ENCODE peak calls at places on chromosome 18, in four cellular contexts. J is endothelial cell of umbilical vein, C is GM23248, S is neural progenitor cell. L is an unnamed sample.

GRCh38 chr18:3062798-3063563 is 50.0 kb upstream of the LPIN2 start:
- DNase-seq in C (peak; percentile 36), S (peak; percentile 79), J (peak; percentile 46), L (peak; percentile 74)

GRCh38 chr18:51448949-51449348 is 251.5 kb upstream of the MEX3C start:
- DNase-seq in J (no peak), C (no peak), S (no peak), L (peak; percentile 37)

GRCh38 chr18:57154389-57154788 is 7.5 kb downstream of the BOD1L2 start:
- DNase-seq in J (no peak), S (no peak), C (no peak), L (no peak)

GRCh38 chr18:25332002-25332401 is 20.0 kb downstream of the ZNF521 start:
- DNase-seq in C (peak; percentile 49), J (no peak), S (no peak), L (no peak)

GRCh38 chr18:44781890-44782289 is 101.2 kb downstream of the SETBP1 start:
- DNase-seq in S (peak; percentile 28), J (peak; percentile 48), C (peak; percentile 78), L (no peak)

GRCh38 chr18:52615943-52616342 is 275.9 kb downstream of the DCC start:
- DNase-seq in J (no peak), S (no peak), C (no peak), L (no peak)

GRCh38 chr18:9673296-9674251 is 34.5 kb upstream of the RAB31 start:
- DNase-seq in S (peak; percentile 44), C (peak; percentile 85), J (peak; percentile 58), L (peak; percentile 82)

GRCh38 chr18:31657823-31658669 is 26.3 kb downstream of the B4GALT6 start:
- DNase-seq in S (no peak), C (no peak), J (no peak), L (peak; percentile 38)

GRCh38 chr18:49273201-49273880 is 187.1 kb downstream of the DYM start:
- DNase-seq in S (no peak), C (peak; percentile 12), J (no peak), L (no peak)

GRCh38 chr18:9868857-9869712 is 16.7 kb upstream of the TXNDC2 start:
- DNase-seq in S (no peak), C (no peak), J (no peak), L (no peak)

GRCh38 chr18:58578321-58578720 is 50.6 kb downstream of the ALPK2 start:
- DNase-seq in J (no peak), S (no peak), C (peak; percentile 41), L (no peak)

GRCh38 chr18:33914399-33914798 is 310.3 kb downstream of the NOL4 start:
- DNase-seq in S (no peak), C (no peak), J (no peak), L (no peak)

GRCh38 chr18:68714356-68714706 is 577 bp downstream of the TMX3 start:
- DNase-seq in C (no peak), S (peak; percentile 43), J (peak; percentile 55), L (peak; percentile 9)

GRCh38 chr18:74623047-74623816 is 25.6 kb downstream of the ZNF407 start:
- DNase-seq in J (peak; percentile 21), C (peak; percentile 56), S (peak; percentile 27), L (no peak)

GRCh38 chr18:45008694-45009372 is 328.1 kb downstream of the SETBP1 start:
- DNase-seq in S (no peak), J (no peak), C (no peak), L (peak; percentile 21)

GRCh38 chr18:58535340-58536186 is 93.3 kb downstream of the ALPK2 start:
- DNase-seq in C (peak; percentile 22), S (no peak), J (no peak), L (no peak)

GRCh38 chr18:24831871-24832665 is 371.6 kb downstream of the HRH4 start:
- DNase-seq in C (no peak), S (peak; percentile 57), J (peak; percentile 98), L (no peak)

GRCh38 chr18:69968073-69968472 is 20.4 kb upstream of the CD226 start:
- DNase-seq in C (no peak), J (no peak), S (no peak), L (no peak)

GRCh38 chr18:27750014-27750413 is 426.9 kb downstream of the CDH2 start:
- DNase-seq in J (peak; percentile 29), C (peak; percentile 66), S (peak; percentile 20), L (peak; percentile 42)

GRCh38 chr18:31454066-31454708 is 6.6 kb downstream of the DSG3 start:
- DNase-seq in S (no peak), C (peak; percentile 30), J (no peak), L (no peak)

GRCh38 chr18:4511166-4511565 is 56.1 kb upstream of the DLGAP1 start:
- DNase-seq in C (no peak), S (no peak), J (no peak), L (no peak)

GRCh38 chr18:275486-275885 is 7.6 kb upstream of the THOC1 start:
- DNase-seq in C (no peak), J (no peak), S (no peak), L (no peak)

GRCh38 chr18:43883886-43884285 is 606.6 kb upstream of the SYT4 start:
- DNase-seq in J (no peak), C (peak; percentile 8), S (no peak), L (no peak)

GRCh38 chr18:79948719-79949411 is 2.6 kb downstream of the SLC66A2 start:
- DNase-seq in S (no peak), C (no peak), J (no peak), L (no peak)

GRCh38 chr18:8084160-8084559 is 517.0 kb downstream of the PTPRM start:
- DNase-seq in C (peak; percentile 57), J (peak; percentile 43), S (peak; percentile 81), L (peak; percentile 14)

DNA sequence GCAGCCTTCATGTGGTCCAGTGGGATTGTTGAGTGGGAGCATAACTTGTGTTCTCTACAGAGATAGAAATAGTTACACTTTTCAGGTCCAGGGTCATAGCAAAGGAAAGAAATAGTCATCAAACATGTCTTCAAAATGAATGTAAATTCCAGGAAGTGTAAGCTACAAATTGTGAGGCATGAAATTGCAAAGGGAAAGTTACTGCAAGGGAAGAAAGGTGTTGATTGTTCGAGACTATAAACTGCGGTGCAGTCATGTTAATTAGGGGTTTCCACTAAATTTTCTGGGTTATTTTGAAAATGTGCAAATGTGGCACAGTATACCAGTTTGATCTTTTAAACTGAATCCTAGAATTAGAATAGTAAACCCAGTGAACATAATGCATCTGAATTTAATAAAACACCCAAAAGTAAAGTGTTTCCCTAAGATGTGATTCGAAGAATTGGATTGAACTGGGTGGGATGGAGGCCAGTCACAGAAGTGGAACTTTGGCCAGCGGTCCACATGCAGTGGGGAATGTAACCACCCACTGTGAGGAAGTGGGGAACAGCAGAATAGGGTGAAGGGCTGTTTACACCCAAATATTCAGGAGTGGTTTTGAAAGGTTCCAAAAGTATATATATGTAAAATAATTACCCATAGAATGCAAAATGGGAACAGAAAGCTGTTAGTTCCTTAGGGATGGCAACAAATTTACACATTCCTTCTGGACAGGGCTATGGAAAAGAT is 126.5 kb upstream of the CCDC68 start:
- DNase-seq in C (no peak), S (no peak), J (no peak), L (no peak)
- H3K9ac ChIP-seq in C (no peak overlapping the region), S (no peak overlapping the region), J (no peak overlapping the region), L (no peak overlapping the region)

DNA sequence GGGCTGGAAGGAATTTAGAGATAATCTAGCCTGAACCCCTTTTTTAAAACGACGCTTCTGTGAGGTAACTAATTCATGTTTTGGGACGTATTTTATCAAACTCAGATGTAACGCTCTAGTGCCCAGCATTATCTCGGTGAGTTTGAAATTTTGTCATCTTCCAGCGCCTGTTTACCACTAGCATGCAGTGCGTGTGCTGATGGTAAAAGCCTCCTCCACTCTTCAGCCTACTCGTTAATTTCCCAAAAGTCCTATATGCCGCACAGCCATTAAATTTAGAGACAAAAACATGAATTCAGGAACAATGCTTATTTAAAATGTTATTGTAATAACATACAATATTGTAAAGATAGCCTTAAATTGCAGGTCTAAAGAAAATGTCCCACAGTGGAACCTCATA is 2.8 kb downstream of the ZCCHC2 start:
- DNase-seq in J (no peak), S (no peak), C (no peak), L (no peak)
- H3K9ac ChIP-seq in J (peak overlapping the region; percentile 95), S (no peak overlapping the region), C (peak overlapping the region; percentile 94), L (no peak overlapping the region)

DNA sequence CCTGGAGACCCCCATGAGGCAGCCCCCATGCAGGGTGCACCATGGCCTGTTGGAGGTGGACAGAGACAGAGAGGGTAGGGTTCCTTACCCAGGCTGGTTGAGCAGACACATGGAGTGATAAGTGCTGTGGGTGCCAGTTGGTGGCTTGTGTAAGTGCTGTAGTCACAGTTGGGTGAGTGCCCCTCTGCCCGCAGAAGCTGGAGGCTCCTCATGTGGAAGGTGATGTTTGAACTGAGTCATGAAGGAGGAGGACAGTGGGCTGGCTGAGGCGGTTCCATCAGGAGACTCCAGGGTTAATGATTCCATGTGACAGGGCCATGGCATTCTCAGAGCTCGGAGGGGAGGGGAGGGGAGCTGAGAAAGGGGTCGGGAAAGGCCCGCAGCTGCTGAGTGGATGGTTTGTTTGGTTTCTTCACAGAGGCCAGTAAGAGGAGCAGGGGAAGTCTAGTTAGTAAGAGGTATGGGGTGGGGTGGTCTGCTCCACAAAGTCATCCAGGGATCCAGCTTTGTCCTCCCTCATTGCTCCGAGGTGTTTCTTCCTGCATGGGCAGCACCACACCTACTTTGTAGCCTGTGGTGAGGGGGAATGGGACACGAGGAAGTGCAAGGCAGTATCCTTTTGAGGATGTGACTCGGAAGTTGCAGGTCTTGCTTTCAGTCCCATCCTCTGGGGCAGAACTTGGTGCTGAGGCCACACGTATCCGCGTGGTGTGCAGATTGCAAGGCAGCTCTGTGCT is 13.6 kb downstream of the IMPA2 start:
- DNase-seq in J (no peak), S (peak; percentile 41), C (peak; percentile 73), L (no peak)
- H3K9ac ChIP-seq in J (no peak overlapping the region), S (no peak overlapping the region), C (peak overlapping the region; percentile 50), L (no peak overlapping the region)

GRCh38 chr18:22199005-22199404 is 29.6 kb downstream of the GATA6 start:
- DNase-seq in J (peak; percentile 11), C (no peak), S (no peak), L (no peak)
- H3K9ac ChIP-seq in J (no peak overlapping the region), C (no peak overlapping the region), S (no peak overlapping the region), L (no peak overlapping the region)

GRCh38 chr18:40877096-40877495 is 1077.9 kb upstream of the PIK3C3 start:
- DNase-seq in S (no peak), J (peak; percentile 5), C (peak; percentile 72), L (no peak)
- H3K9ac ChIP-seq in S (no peak overlapping the region), J (no peak overlapping the region), C (no peak overlapping the region), L (no peak overlapping the region)